ENCODE peak calls at places on chromosome X, in five cellular contexts. One of them, this sample, is unnamed.

GRCh38 chrX:139945075-139945474 is 12.2 kb upstream of the ATP11C start:
- DNase-seq in cardiac fibroblast: no peak
- DNase-seq in left ventricle myocardium inferior: no peak
- DNase-seq in lung: no peak
- DNase-seq in esophagus squamous epithelium: no peak
- DNase-seq in this sample: no peak

GRCh38 chrX:131521824-131522223 is 22.1 kb upstream of the OR13H1 start:
- DNase-seq in cardiac fibroblast: no peak
- DNase-seq in left ventricle myocardium inferior: no peak
- DNase-seq in lung: no peak
- DNase-seq in esophagus squamous epithelium: no peak
- DNase-seq in this sample: no peak

GRCh38 chrX:63967541-63967940 is 182.5 kb upstream of the ARHGEF9 start:
- DNase-seq in cardiac fibroblast: no peak
- DNase-seq in left ventricle myocardium inferior: no peak
- DNase-seq in lung: no peak
- DNase-seq in esophagus squamous epithelium: no peak
- DNase-seq in this sample: no peak

GRCh38 chrX:85379174-85379907 is at the start of gene POF1B:
- DNase-seq in cardiac fibroblast: no peak
- DNase-seq in left ventricle myocardium inferior: no peak
- DNase-seq in lung: no peak
- DNase-seq in esophagus squamous epithelium: no peak
- DNase-seq in this sample: no peak

GRCh38 chrX:17591741-17592110 is 145.6 kb upstream of the SCML1 start:
- DNase-seq in cardiac fibroblast: peak
- DNase-seq in left ventricle myocardium inferior: no peak
- DNase-seq in lung: no peak
- DNase-seq in esophagus squamous epithelium: no peak
- DNase-seq in this sample: peak

GRCh38 chrX:40734956-40735317 is 405 bp downstream of the MED14 start:
- DNase-seq in cardiac fibroblast: no peak
- DNase-seq in left ventricle myocardium inferior: no peak
- DNase-seq in lung: no peak
- DNase-seq in esophagus squamous epithelium: no peak
- DNase-seq in this sample: peak

GRCh38 chrX:118802857-118803256 is 20.8 kb upstream of the ZCCHC12 start:
- DNase-seq in cardiac fibroblast: peak
- DNase-seq in left ventricle myocardium inferior: no peak
- DNase-seq in lung: no peak
- DNase-seq in esophagus squamous epithelium: no peak
- DNase-seq in this sample: peak

GRCh38 chrX:153649178-153649914 is 2.3 kb downstream of the DUSP9 start:
- DNase-seq in cardiac fibroblast: peak
- DNase-seq in left ventricle myocardium inferior: no peak
- DNase-seq in lung: peak
- DNase-seq in esophagus squamous epithelium: no peak
- DNase-seq in this sample: peak

GRCh38 chrX:22934640-22935039 is 65.1 kb upstream of the DDX53 start:
- DNase-seq in cardiac fibroblast: no peak
- DNase-seq in left ventricle myocardium inferior: no peak
- DNase-seq in lung: no peak
- DNase-seq in esophagus squamous epithelium: no peak
- DNase-seq in this sample: no peak

GRCh38 chrX:136477026-136477425 is 10.7 kb upstream of the BRS3 start:
- DNase-seq in cardiac fibroblast: no peak
- DNase-seq in left ventricle myocardium inferior: no peak
- DNase-seq in lung: no peak
- DNase-seq in esophagus squamous epithelium: no peak
- DNase-seq in this sample: peak

DNA sequence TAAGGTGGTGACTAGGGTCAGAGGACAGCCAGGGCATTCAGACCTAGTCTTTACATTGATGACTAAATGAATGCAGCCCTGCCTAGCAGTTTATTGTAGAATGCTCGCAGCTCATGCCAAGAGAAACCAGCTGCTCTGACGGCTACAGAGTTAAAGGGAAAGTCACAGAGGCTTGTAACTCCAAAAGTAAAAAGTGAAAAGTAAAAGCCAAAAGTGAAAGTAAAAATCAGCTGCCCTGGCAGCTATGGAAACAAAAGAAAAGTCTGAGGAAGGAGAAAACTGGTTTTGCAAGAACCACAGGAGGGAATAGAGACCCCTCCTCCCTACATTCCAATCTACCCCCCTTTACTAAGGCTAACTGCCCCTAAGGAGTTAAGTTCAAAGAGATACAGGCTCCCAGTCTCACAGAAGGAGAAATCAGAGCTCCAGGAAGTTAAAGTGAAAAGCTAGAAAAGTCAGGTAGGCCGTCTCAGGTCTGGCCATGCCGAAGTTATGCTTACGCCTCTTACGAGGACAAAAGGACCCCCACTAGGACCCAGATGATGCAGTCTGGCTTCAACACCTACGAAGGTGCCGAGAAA is 6.0 kb downstream of the GAGE10 start:
- DNase-seq in cardiac fibroblast: peak
- DNase-seq in left ventricle myocardium inferior: no peak
- DNase-seq in lung: no peak
- DNase-seq in esophagus squamous epithelium: no peak
- DNase-seq in this sample: peak
- H3K4me3 ChIP-seq in cardiac fibroblast: no peak
- H3K4me3 ChIP-seq in left ventricle myocardium inferior: peak
- H3K4me3 ChIP-seq in lung: no peak
- H3K4me3 ChIP-seq in esophagus squamous epithelium: peak
- H3K4me3 ChIP-seq in this sample: peak

DNA sequence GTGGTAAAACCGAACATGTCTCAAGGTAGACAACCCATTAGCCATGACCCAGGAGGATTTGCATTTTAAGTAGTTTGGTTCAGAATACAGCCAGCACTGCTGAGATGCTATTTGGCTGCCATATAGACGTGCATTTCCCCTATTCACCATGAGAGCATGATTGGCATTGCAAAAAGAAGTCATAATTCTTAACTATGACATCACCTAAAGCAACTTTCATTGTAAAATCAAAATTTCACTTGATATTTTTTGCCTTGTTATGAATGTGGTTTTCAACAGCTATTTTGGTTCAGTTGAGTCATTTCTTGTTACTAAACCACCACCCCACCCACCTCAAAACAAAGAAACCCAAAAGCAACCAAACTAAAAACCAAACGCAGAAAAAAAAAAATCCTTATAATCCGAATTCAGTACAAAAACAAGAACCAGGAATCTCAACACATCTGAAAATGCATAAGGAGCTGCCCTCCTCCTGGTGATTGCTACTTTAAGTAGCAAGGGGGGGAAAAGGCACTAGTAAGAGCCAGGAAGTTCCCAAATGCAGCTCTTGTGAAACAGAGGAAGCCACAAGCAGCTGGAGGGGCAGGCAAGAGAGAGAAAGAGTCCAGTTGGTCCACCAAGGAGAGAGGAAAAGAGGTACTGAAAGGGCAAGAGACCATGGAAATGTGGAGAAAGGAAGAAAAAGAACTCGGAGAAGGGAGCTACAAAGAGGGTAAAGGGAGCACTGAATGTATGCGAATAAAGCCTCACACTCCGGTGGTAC is 3.1 kb downstream of the SLITRK4 start:
- DNase-seq in cardiac fibroblast: peak
- DNase-seq in left ventricle myocardium inferior: no peak
- DNase-seq in lung: no peak
- DNase-seq in esophagus squamous epithelium: no peak
- DNase-seq in this sample: no peak
- TF ChIP-seq CTCF in cardiac fibroblast: no peak
- TF ChIP-seq CTCF in left ventricle myocardium inferior: no peak
- TF ChIP-seq CTCF in lung: no peak
- TF ChIP-seq CTCF in esophagus squamous epithelium: no peak
- TF ChIP-seq CTCF in this sample: no peak

GRCh38 chrX:55716937-55717336 is 612 bp upstream of the RRAGB start:
- DNase-seq in cardiac fibroblast: no peak
- DNase-seq in left ventricle myocardium inferior: no peak
- DNase-seq in lung: no peak
- DNase-seq in esophagus squamous epithelium: no peak
- DNase-seq in this sample: no peak
- H3K4me3 ChIP-seq in cardiac fibroblast: no peak
- H3K4me3 ChIP-seq in left ventricle myocardium inferior: peak
- H3K4me3 ChIP-seq in lung: no peak
- H3K4me3 ChIP-seq in esophagus squamous epithelium: peak
- H3K4me3 ChIP-seq in this sample: peak

GRCh38 chrX:150049647-150050046 is 111.4 kb upstream of the EOLA2 start:
- DNase-seq in cardiac fibroblast: no peak
- DNase-seq in left ventricle myocardium inferior: no peak
- DNase-seq in lung: no peak
- DNase-seq in esophagus squamous epithelium: no peak
- DNase-seq in this sample: peak

GRCh38 chrX:150052226-150052625 is 113.9 kb upstream of the EOLA2 start:
- DNase-seq in cardiac fibroblast: no peak
- DNase-seq in left ventricle myocardium inferior: no peak
- DNase-seq in lung: no peak
- DNase-seq in esophagus squamous epithelium: no peak
- DNase-seq in this sample: no peak

GRCh38 chrX:150047818-150048217 is 109.5 kb upstream of the EOLA2 start:
- DNase-seq in cardiac fibroblast: no peak
- DNase-seq in left ventricle myocardium inferior: no peak
- DNase-seq in lung: no peak
- DNase-seq in esophagus squamous epithelium: no peak
- DNase-seq in this sample: peak

GRCh38 chrX:150051096-150051495 is 112.8 kb upstream of the EOLA2 start:
- DNase-seq in cardiac fibroblast: no peak
- DNase-seq in left ventricle myocardium inferior: no peak
- DNase-seq in lung: no peak
- DNase-seq in esophagus squamous epithelium: no peak
- DNase-seq in this sample: no peak

DNA sequence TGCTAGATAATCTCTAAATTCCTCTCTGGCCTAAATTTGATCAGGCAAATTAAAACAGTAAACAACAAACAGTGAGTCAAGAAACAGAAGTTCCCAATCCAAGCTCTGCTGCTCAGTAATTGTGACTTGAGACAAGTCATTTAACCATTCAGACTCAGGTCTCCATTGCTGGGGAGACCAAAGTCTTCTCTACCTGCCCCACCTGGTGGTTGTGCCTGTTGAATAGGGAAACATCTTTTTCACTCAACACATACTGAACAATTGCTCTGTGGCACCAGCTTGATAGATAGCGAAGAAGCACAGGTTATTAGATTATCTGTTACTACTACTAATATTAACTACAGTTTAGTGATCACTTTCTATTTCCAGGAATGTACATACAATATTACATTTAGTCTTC is 112.1 kb upstream of the EOLA2 start:
- DNase-seq in cardiac fibroblast: no peak
- DNase-seq in left ventricle myocardium inferior: no peak
- DNase-seq in lung: no peak
- DNase-seq in esophagus squamous epithelium: no peak
- DNase-seq in this sample: no peak
- TF ChIP-seq CTCF in cardiac fibroblast: no peak
- TF ChIP-seq CTCF in left ventricle myocardium inferior: no peak
- TF ChIP-seq CTCF in lung: no peak
- TF ChIP-seq CTCF in esophagus squamous epithelium: no peak
- TF ChIP-seq CTCF in this sample: no peak

GRCh38 chrX:8548446-8548845 is 83.8 kb downstream of the VCX3B start:
- DNase-seq in cardiac fibroblast: no peak
- DNase-seq in left ventricle myocardium inferior: no peak
- DNase-seq in lung: no peak
- DNase-seq in esophagus squamous epithelium: no peak
- DNase-seq in this sample: no peak
- H3K4me3 ChIP-seq in cardiac fibroblast: no peak
- H3K4me3 ChIP-seq in left ventricle myocardium inferior: no peak
- H3K4me3 ChIP-seq in lung: no peak
- H3K4me3 ChIP-seq in esophagus squamous epithelium: no peak
- H3K4me3 ChIP-seq in this sample: no peak

GRCh38 chrX:114717921-114718320 is 134.0 kb downstream of the HTR2C start:
- DNase-seq in cardiac fibroblast: no peak
- DNase-seq in left ventricle myocardium inferior: no peak
- DNase-seq in lung: no peak
- DNase-seq in esophagus squamous epithelium: no peak
- DNase-seq in this sample: no peak
- TF ChIP-seq CTCF in cardiac fibroblast: peak
- TF ChIP-seq CTCF in left ventricle myocardium inferior: no peak
- TF ChIP-seq CTCF in lung: no peak
- TF ChIP-seq CTCF in esophagus squamous epithelium: no peak
- TF ChIP-seq CTCF in this sample: peak

GRCh38 chrX:50206753-50207152 is 2.2 kb downstream of the CCNB3 start:
- DNase-seq in cardiac fibroblast: no peak
- DNase-seq in left ventricle myocardium inferior: no peak
- DNase-seq in lung: no peak
- DNase-seq in esophagus squamous epithelium: no peak
- DNase-seq in this sample: no peak

GRCh38 chrX:50202539-50202938 is 1.7 kb upstream of the AKAP4 start:
- DNase-seq in cardiac fibroblast: peak
- DNase-seq in left ventricle myocardium inferior: no peak
- DNase-seq in lung: no peak
- DNase-seq in esophagus squamous epithelium: no peak
- DNase-seq in this sample: peak

GRCh38 chrX:50200907-50201306 is at the start of gene AKAP4:
- DNase-seq in cardiac fibroblast: no peak
- DNase-seq in left ventricle myocardium inferior: no peak
- DNase-seq in lung: no peak
- DNase-seq in esophagus squamous epithelium: no peak
- DNase-seq in this sample: no peak

GRCh38 chrX:50204364-50204899 is at the start of gene CCNB3:
- DNase-seq in cardiac fibroblast: peak
- DNase-seq in left ventricle myocardium inferior: peak
- DNase-seq in lung: peak
- DNase-seq in esophagus squamous epithelium: peak
- DNase-seq in this sample: peak
- H3K4me3 ChIP-seq in cardiac fibroblast: peak
- H3K4me3 ChIP-seq in left ventricle myocardium inferior: peak
- H3K4me3 ChIP-seq in lung: no peak
- H3K4me3 ChIP-seq in esophagus squamous epithelium: peak
- H3K4me3 ChIP-seq in this sample: peak

GRCh38 chrX:108297290-108297689 is 140.9 kb downstream of the COL4A6 start:
- DNase-seq in cardiac fibroblast: no peak
- DNase-seq in left ventricle myocardium inferior: no peak
- DNase-seq in lung: no peak
- DNase-seq in esophagus squamous epithelium: no peak
- DNase-seq in this sample: no peak

DNA sequence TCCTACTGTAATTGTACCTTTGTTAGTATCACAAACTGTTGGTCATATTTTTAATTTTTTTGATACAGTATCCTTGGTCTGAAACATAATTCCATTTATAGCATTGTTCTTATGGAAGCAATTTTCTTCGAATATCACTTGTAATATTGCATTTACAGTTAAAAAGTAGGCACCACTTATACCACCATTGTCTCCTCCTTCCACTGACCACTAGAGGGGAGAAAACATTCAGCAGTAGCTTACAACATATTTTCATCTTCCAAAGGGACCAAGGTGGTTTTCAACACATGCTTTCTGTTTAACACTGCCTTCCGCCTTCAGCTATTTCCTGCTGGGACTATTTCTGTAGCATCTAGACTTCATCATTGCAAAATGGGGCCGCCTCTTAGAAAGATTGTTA is 146.2 kb downstream of the COL4A6 start:
- DNase-seq in cardiac fibroblast: no peak
- DNase-seq in left ventricle myocardium inferior: no peak
- DNase-seq in lung: no peak
- DNase-seq in esophagus squamous epithelium: no peak
- DNase-seq in this sample: no peak
- TF ChIP-seq CTCF in cardiac fibroblast: no peak
- TF ChIP-seq CTCF in left ventricle myocardium inferior: no peak
- TF ChIP-seq CTCF in lung: no peak
- TF ChIP-seq CTCF in esophagus squamous epithelium: no peak
- TF ChIP-seq CTCF in this sample: no peak

This sample was measured in fibroblast of villous mesenchyme.